ENCODE peak calls at places on chromosomes 6 and 20, in nine cellular contexts. One of them, this sample, is unnamed.

GRCh38 chr6:135624402-135625297 is 127.1 kb upstream of the AHI1 start:
- DNase-seq in midbrain: no peak
- DNase-seq in lung microvascular endothelial cell: peak
- DNase-seq in ELR: no peak
- DNase-seq in neural progenitor cell: no peak
- DNase-seq in GM20000: no peak
- DNase-seq in hypothalamus: no peak
- DNase-seq in T-helper 2 cell: no peak
- DNase-seq in fibroblast of villous mesenchyme: peak
- DNase-seq in this sample: no peak

GRCh38 chr6:113209315-113209714 is 647.8 kb upstream of the MARCKS start:
- DNase-seq in midbrain: no peak
- DNase-seq in lung microvascular endothelial cell: no peak
- DNase-seq in ELR: no peak
- DNase-seq in neural progenitor cell: no peak
- DNase-seq in GM20000: no peak
- DNase-seq in hypothalamus: no peak
- DNase-seq in T-helper 2 cell: no peak
- DNase-seq in fibroblast of villous mesenchyme: no peak
- DNase-seq in this sample: no peak

GRCh38 chr6:91731939-91732338 is 1145.1 kb upstream of the MAP3K7 start:
- DNase-seq in midbrain: no peak
- DNase-seq in lung microvascular endothelial cell: no peak
- DNase-seq in ELR: no peak
- DNase-seq in neural progenitor cell: no peak
- DNase-seq in GM20000: no peak
- DNase-seq in hypothalamus: no peak
- DNase-seq in T-helper 2 cell: no peak
- DNase-seq in fibroblast of villous mesenchyme: no peak
- DNase-seq in this sample: no peak

GRCh38 chr20:43349841-43350240 is 107.9 kb upstream of the SRSF6 start:
- DNase-seq in midbrain: no peak
- DNase-seq in lung microvascular endothelial cell: no peak
- DNase-seq in ELR: no peak
- DNase-seq in neural progenitor cell: no peak
- DNase-seq in GM20000: no peak
- DNase-seq in hypothalamus: no peak
- DNase-seq in T-helper 2 cell: no peak
- DNase-seq in fibroblast of villous mesenchyme: no peak
- DNase-seq in this sample: no peak

GRCh38 chr6:71040841-71041240 is 84.0 kb upstream of the B3GAT2 start:
- DNase-seq in midbrain: no peak
- DNase-seq in lung microvascular endothelial cell: no peak
- DNase-seq in ELR: no peak
- DNase-seq in neural progenitor cell: no peak
- DNase-seq in GM20000: no peak
- DNase-seq in hypothalamus: no peak
- DNase-seq in T-helper 2 cell: no peak
- DNase-seq in fibroblast of villous mesenchyme: no peak
- DNase-seq in this sample: no peak

GRCh38 chr6:43733471-43734293 is 36.3 kb upstream of the VEGFA start:
- DNase-seq in midbrain: no peak
- DNase-seq in lung microvascular endothelial cell: no peak
- DNase-seq in ELR: no peak
- DNase-seq in neural progenitor cell: no peak
- DNase-seq in GM20000: peak
- DNase-seq in hypothalamus: no peak
- DNase-seq in T-helper 2 cell: no peak
- DNase-seq in fibroblast of villous mesenchyme: no peak
- DNase-seq in this sample: no peak

GRCh38 chr6:37783025-37783825 is 36.3 kb upstream of the ZFAND3 start:
- DNase-seq in midbrain: peak
- DNase-seq in lung microvascular endothelial cell: no peak
- DNase-seq in ELR: peak
- DNase-seq in neural progenitor cell: peak
- DNase-seq in GM20000: no peak
- DNase-seq in hypothalamus: peak
- DNase-seq in T-helper 2 cell: no peak
- DNase-seq in fibroblast of villous mesenchyme: no peak
- DNase-seq in this sample: no peak

GRCh38 chr20:18511566-18511965 is 3.8 kb downstream of the SEC23B start:
- DNase-seq in midbrain: no peak
- DNase-seq in lung microvascular endothelial cell: no peak
- DNase-seq in ELR: no peak
- DNase-seq in neural progenitor cell: no peak
- DNase-seq in GM20000: no peak
- DNase-seq in hypothalamus: no peak
- DNase-seq in T-helper 2 cell: no peak
- DNase-seq in fibroblast of villous mesenchyme: no peak
- DNase-seq in this sample: no peak

GRCh38 chr20:45359406-45360148 is 3.4 kb upstream of the SYS1 start:
- DNase-seq in midbrain: no peak
- DNase-seq in lung microvascular endothelial cell: peak
- DNase-seq in ELR: peak
- DNase-seq in neural progenitor cell: peak
- DNase-seq in GM20000: no peak
- DNase-seq in hypothalamus: no peak
- DNase-seq in T-helper 2 cell: no peak
- DNase-seq in fibroblast of villous mesenchyme: peak
- DNase-seq in this sample: no peak

GRCh38 chr6:48027704-48028435 is 83.1 kb downstream of the PTCHD4 start:
- DNase-seq in midbrain: no peak
- DNase-seq in lung microvascular endothelial cell: no peak
- DNase-seq in ELR: no peak
- DNase-seq in neural progenitor cell: no peak
- DNase-seq in GM20000: no peak
- DNase-seq in hypothalamus: no peak
- DNase-seq in T-helper 2 cell: no peak
- DNase-seq in fibroblast of villous mesenchyme: no peak
- DNase-seq in this sample: no peak

GRCh38 chr6:47710295-47710694 is 11.9 kb downstream of the ADGRF4 start:
- DNase-seq in midbrain: no peak
- DNase-seq in lung microvascular endothelial cell: no peak
- DNase-seq in ELR: no peak
- DNase-seq in neural progenitor cell: no peak
- DNase-seq in GM20000: no peak
- DNase-seq in hypothalamus: no peak
- DNase-seq in T-helper 2 cell: no peak
- DNase-seq in fibroblast of villous mesenchyme: no peak
- DNase-seq in this sample: no peak

GRCh38 chr20:6768228-6769185 is 1.0 kb downstream of the BMP2 start:
- DNase-seq in midbrain: no peak
- DNase-seq in lung microvascular endothelial cell: no peak
- DNase-seq in ELR: peak
- DNase-seq in neural progenitor cell: peak
- DNase-seq in GM20000: peak
- DNase-seq in hypothalamus: no peak
- DNase-seq in T-helper 2 cell: no peak
- DNase-seq in fibroblast of villous mesenchyme: peak
- DNase-seq in this sample: no peak

GRCh38 chr20:3655032-3655405 is 8.2 kb downstream of the GFRA4 start:
- DNase-seq in midbrain: no peak
- DNase-seq in lung microvascular endothelial cell: no peak
- DNase-seq in ELR: no peak
- DNase-seq in neural progenitor cell: no peak
- DNase-seq in GM20000: no peak
- DNase-seq in hypothalamus: no peak
- DNase-seq in T-helper 2 cell: no peak
- DNase-seq in fibroblast of villous mesenchyme: no peak
- DNase-seq in this sample: no peak

GRCh38 chr6:133408543-133408942 is 167.4 kb downstream of the EYA4 start:
- DNase-seq in midbrain: no peak
- DNase-seq in lung microvascular endothelial cell: no peak
- DNase-seq in ELR: peak
- DNase-seq in neural progenitor cell: no peak
- DNase-seq in GM20000: no peak
- DNase-seq in hypothalamus: no peak
- DNase-seq in T-helper 2 cell: no peak
- DNase-seq in fibroblast of villous mesenchyme: no peak
- DNase-seq in this sample: no peak

GRCh38 chr6:157716553-157716952 is 106.5 kb upstream of the SNX9 start:
- DNase-seq in midbrain: no peak
- DNase-seq in lung microvascular endothelial cell: no peak
- DNase-seq in ELR: no peak
- DNase-seq in neural progenitor cell: no peak
- DNase-seq in GM20000: no peak
- DNase-seq in hypothalamus: no peak
- DNase-seq in T-helper 2 cell: no peak
- DNase-seq in fibroblast of villous mesenchyme: no peak
- DNase-seq in this sample: no peak

GRCh38 chr6:12060780-12061619 is 48.9 kb downstream of the HIVEP1 start:
- DNase-seq in midbrain: peak
- DNase-seq in lung microvascular endothelial cell: no peak
- DNase-seq in ELR: no peak
- DNase-seq in neural progenitor cell: peak
- DNase-seq in GM20000: peak
- DNase-seq in hypothalamus: peak
- DNase-seq in T-helper 2 cell: peak
- DNase-seq in fibroblast of villous mesenchyme: peak
- DNase-seq in this sample: no peak

GRCh38 chr20:63007722-63008488 is 1.1 kb upstream of the BHLHE23 start:
- DNase-seq in midbrain: no peak
- DNase-seq in lung microvascular endothelial cell: no peak
- DNase-seq in ELR: no peak
- DNase-seq in neural progenitor cell: peak
- DNase-seq in GM20000: no peak
- DNase-seq in hypothalamus: no peak
- DNase-seq in T-helper 2 cell: no peak
- DNase-seq in fibroblast of villous mesenchyme: no peak
- DNase-seq in this sample: no peak

GRCh38 chr6:20704325-20704724 is 170.1 kb downstream of the CDKAL1 start:
- DNase-seq in midbrain: no peak
- DNase-seq in lung microvascular endothelial cell: no peak
- DNase-seq in ELR: no peak
- DNase-seq in neural progenitor cell: no peak
- DNase-seq in GM20000: no peak
- DNase-seq in hypothalamus: no peak
- DNase-seq in T-helper 2 cell: no peak
- DNase-seq in fibroblast of villous mesenchyme: no peak
- DNase-seq in this sample: no peak

GRCh38 chr6:36098920-36099647 is 31.2 kb upstream of the MAPK13 start:
- DNase-seq in midbrain: no peak
- DNase-seq in lung microvascular endothelial cell: no peak
- DNase-seq in ELR: no peak
- DNase-seq in neural progenitor cell: peak
- DNase-seq in GM20000: no peak
- DNase-seq in hypothalamus: no peak
- DNase-seq in T-helper 2 cell: no peak
- DNase-seq in fibroblast of villous mesenchyme: peak
- DNase-seq in this sample: no peak

GRCh38 chr20:52379723-52380336 is 188.3 kb upstream of the ZFP64 start:
- DNase-seq in midbrain: peak
- DNase-seq in lung microvascular endothelial cell: peak
- DNase-seq in ELR: peak
- DNase-seq in neural progenitor cell: peak
- DNase-seq in GM20000: peak
- DNase-seq in hypothalamus: no peak
- DNase-seq in T-helper 2 cell: peak
- DNase-seq in fibroblast of villous mesenchyme: peak
- DNase-seq in this sample: peak

GRCh38 chr20:16922834-16923233 is 174.7 kb downstream of the OTOR start:
- DNase-seq in midbrain: no peak
- DNase-seq in lung microvascular endothelial cell: no peak
- DNase-seq in ELR: peak
- DNase-seq in neural progenitor cell: no peak
- DNase-seq in GM20000: no peak
- DNase-seq in hypothalamus: no peak
- DNase-seq in T-helper 2 cell: no peak
- DNase-seq in fibroblast of villous mesenchyme: peak
- DNase-seq in this sample: no peak

GRCh38 chr6:109526905-109527628 is 44.0 kb upstream of the ZBTB24 start:
- DNase-seq in midbrain: peak
- DNase-seq in lung microvascular endothelial cell: peak
- DNase-seq in ELR: peak
- DNase-seq in neural progenitor cell: peak
- DNase-seq in GM20000: peak
- DNase-seq in hypothalamus: no peak
- DNase-seq in T-helper 2 cell: peak
- DNase-seq in fibroblast of villous mesenchyme: peak
- DNase-seq in this sample: peak

GRCh38 chr6:116438590-116439448 is 22.4 kb upstream of the CALHM6 start:
- DNase-seq in midbrain: no peak
- DNase-seq in lung microvascular endothelial cell: no peak
- DNase-seq in ELR: no peak
- DNase-seq in neural progenitor cell: no peak
- DNase-seq in GM20000: no peak
- DNase-seq in hypothalamus: no peak
- DNase-seq in T-helper 2 cell: no peak
- DNase-seq in fibroblast of villous mesenchyme: no peak
- DNase-seq in this sample: no peak

GRCh38 chr6:44627091-44627878 is 239.8 kb downstream of the CDC5L start:
- DNase-seq in midbrain: no peak
- DNase-seq in lung microvascular endothelial cell: no peak
- DNase-seq in ELR: no peak
- DNase-seq in neural progenitor cell: peak
- DNase-seq in GM20000: no peak
- DNase-seq in hypothalamus: no peak
- DNase-seq in T-helper 2 cell: no peak
- DNase-seq in fibroblast of villous mesenchyme: no peak
- DNase-seq in this sample: no peak

GRCh38 chr6:24332306-24332705 is 25.6 kb downstream of the DCDC2 start:
- DNase-seq in midbrain: no peak
- DNase-seq in lung microvascular endothelial cell: no peak
- DNase-seq in ELR: peak
- DNase-seq in neural progenitor cell: no peak
- DNase-seq in GM20000: no peak
- DNase-seq in hypothalamus: no peak
- DNase-seq in T-helper 2 cell: no peak
- DNase-seq in fibroblast of villous mesenchyme: peak
- DNase-seq in this sample: no peak

GRCh38 chr6:124829822-124830221 is 132.4 kb upstream of the RNF217 start:
- DNase-seq in midbrain: no peak
- DNase-seq in lung microvascular endothelial cell: no peak
- DNase-seq in ELR: no peak
- DNase-seq in neural progenitor cell: no peak
- DNase-seq in GM20000: no peak
- DNase-seq in hypothalamus: no peak
- DNase-seq in T-helper 2 cell: no peak
- DNase-seq in fibroblast of villous mesenchyme: no peak
- DNase-seq in this sample: no peak

GRCh38 chr6:3455490-3456394 is 1.1 kb downstream of the SLC22A23 start:
- DNase-seq in midbrain: peak
- DNase-seq in lung microvascular endothelial cell: peak
- DNase-seq in ELR: peak
- DNase-seq in neural progenitor cell: peak
- DNase-seq in GM20000: peak
- DNase-seq in hypothalamus: peak
- DNase-seq in T-helper 2 cell: peak
- DNase-seq in fibroblast of villous mesenchyme: no peak
- DNase-seq in this sample: peak

GRCh38 chr20:3563548-3564177 is 92.8 kb downstream of the ATRN start:
- DNase-seq in midbrain: peak
- DNase-seq in lung microvascular endothelial cell: peak
- DNase-seq in ELR: peak
- DNase-seq in neural progenitor cell: peak
- DNase-seq in GM20000: peak
- DNase-seq in hypothalamus: no peak
- DNase-seq in T-helper 2 cell: no peak
- DNase-seq in fibroblast of villous mesenchyme: peak
- DNase-seq in this sample: peak

GRCh38 chr6:144315226-144315980 is 30.3 kb downstream of the UTRN start:
- DNase-seq in midbrain: no peak
- DNase-seq in lung microvascular endothelial cell: peak
- DNase-seq in ELR: no peak
- DNase-seq in neural progenitor cell: no peak
- DNase-seq in GM20000: no peak
- DNase-seq in hypothalamus: no peak
- DNase-seq in T-helper 2 cell: no peak
- DNase-seq in fibroblast of villous mesenchyme: no peak
- DNase-seq in this sample: no peak

GRCh38 chr20:20837574-20838021 is 125.2 kb upstream of the RALGAPA2 start:
- DNase-seq in midbrain: peak
- DNase-seq in lung microvascular endothelial cell: peak
- DNase-seq in ELR: peak
- DNase-seq in neural progenitor cell: peak
- DNase-seq in GM20000: peak
- DNase-seq in hypothalamus: peak
- DNase-seq in T-helper 2 cell: no peak
- DNase-seq in fibroblast of villous mesenchyme: peak
- DNase-seq in this sample: peak

GRCh38 chr20:11379257-11380011 is 538.3 kb upstream of the BTBD3 start:
- DNase-seq in midbrain: no peak
- DNase-seq in lung microvascular endothelial cell: no peak
- DNase-seq in ELR: no peak
- DNase-seq in neural progenitor cell: peak
- DNase-seq in GM20000: no peak
- DNase-seq in hypothalamus: no peak
- DNase-seq in T-helper 2 cell: no peak
- DNase-seq in fibroblast of villous mesenchyme: peak
- DNase-seq in this sample: peak

This sample was measured in T47D.